ENCODE peak calls at places on chromosomes 7 and 10, in nine cellular contexts. Y, H, B, M, G, K, C, Z and I are unnamed samples.

GRCh38 chr7:41706228-41706930 is 3.5 kb upstream of the INHBA start:
- DNase-seq in Y (peak; percentile 46), H (no peak), B (no peak), M (no peak), G (no peak), K (no peak), C (no peak), Z (no peak), I (no peak)

GRCh38 chr10:116138897-116139296 is 134.1 kb downstream of the GFRA1 start:
- DNase-seq in Y (no peak), H (no peak), B (no peak), M (no peak), G (no peak), K (no peak), C (no peak), Z (no peak), I (no peak)

GRCh38 chr10:35949820-35950219 is 307.7 kb upstream of the FZD8 start:
- DNase-seq in Y (no peak), H (no peak), B (no peak), M (no peak), G (no peak), K (no peak), C (no peak), Z (no peak), I (no peak)

GRCh38 chr10:34492081-34492480 is 323.0 kb downstream of the PARD3 start:
- DNase-seq in Y (peak; percentile 94), H (no peak), B (no peak), M (no peak), G (no peak), K (no peak), C (no peak), Z (no peak), I (no peak)

GRCh38 chr10:63681965-63682704 is 160.9 kb downstream of the REEP3 start:
- DNase-seq in Y (peak; percentile 58), H (no peak), B (no peak), M (no peak), G (peak; percentile 99), K (no peak), C (no peak), Z (peak; percentile 72), I (no peak)

GRCh38 chr10:131211146-131211545 is 100.4 kb downstream of the TCERG1L start:
- DNase-seq in Y (no peak), H (no peak), B (no peak), M (no peak), G (no peak), K (peak; percentile 38), C (no peak), Z (no peak), I (no peak)

GRCh38 chr10:101829561-101830315 is 11.5 kb upstream of the OGA start:
- DNase-seq in Y (no peak), H (peak; percentile 53), B (no peak), M (no peak), G (peak; percentile 51), K (peak; percentile 76), C (peak; percentile 37), Z (peak; percentile 74), I (peak; percentile 45)

GRCh38 chr7:44665531-44666213 is 59.2 kb downstream of the OGDH start:
- DNase-seq in Y (no peak), H (no peak), B (no peak), M (no peak), G (peak; percentile 82), K (no peak), C (no peak), Z (no peak), I (no peak)

GRCh38 chr7:42373285-42373684 is 136.3 kb upstream of the GLI3 start:
- DNase-seq in Y (peak; percentile 34), H (no peak), B (no peak), M (no peak), G (no peak), K (no peak), C (no peak), Z (no peak), I (no peak)

GRCh38 chr10:11447571-11447970 is 163.9 kb downstream of the USP6NL start:
- DNase-seq in Y (no peak), H (no peak), B (no peak), M (no peak), G (no peak), K (no peak), C (no peak), Z (no peak), I (no peak)

GRCh38 chr7:50309130-50309478 is 4.6 kb downstream of the IKZF1 start:
- DNase-seq in Y (no peak), H (no peak), B (no peak), M (no peak), G (no peak), K (no peak), C (no peak), Z (no peak), I (no peak)

GRCh38 chr10:126872768-126873167 is 32.5 kb upstream of the DOCK1 start:
- DNase-seq in Y (no peak), H (no peak), B (no peak), M (no peak), G (no peak), K (no peak), C (no peak), Z (no peak), I (no peak)

DNA sequence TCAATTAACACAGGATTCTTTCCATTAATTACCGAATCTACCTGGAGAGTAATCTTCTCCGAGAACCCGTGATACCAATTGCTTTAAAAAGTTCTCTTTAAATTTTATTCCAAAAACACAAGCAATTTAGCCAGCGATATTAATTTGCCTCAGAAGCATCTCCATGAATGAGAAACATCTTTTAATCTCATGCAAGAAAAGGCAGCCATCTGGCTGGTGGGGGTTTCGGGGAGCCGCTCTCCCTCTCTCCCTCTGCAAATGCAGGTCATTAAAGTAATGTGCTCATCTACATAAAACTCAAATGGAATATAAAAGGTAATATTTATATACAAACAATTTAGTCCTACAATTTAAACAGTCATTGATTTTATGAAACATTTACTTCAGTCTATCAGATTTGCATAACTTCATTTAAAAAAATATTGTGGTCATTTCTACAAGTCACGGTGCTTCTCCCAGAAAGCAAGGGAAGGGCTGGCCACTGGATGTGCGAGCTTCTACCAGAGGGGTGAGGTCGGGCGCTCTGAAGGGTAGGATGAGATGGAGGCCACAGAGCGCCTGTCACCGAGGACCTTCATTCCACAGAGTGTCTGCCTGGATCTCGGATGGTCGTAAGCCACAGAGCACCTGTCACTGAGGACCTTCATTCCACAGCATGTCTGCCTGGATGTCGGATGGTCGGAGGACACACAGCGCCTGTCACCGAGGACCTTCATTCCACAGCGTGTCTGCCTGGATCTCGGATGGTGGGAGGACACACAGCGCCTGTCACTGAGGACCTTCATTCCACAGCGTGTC is 145.0 kb downstream of the WDR37 start:
- DNase-seq in Y (no peak), H (no peak), B (no peak), M (no peak), G (no peak), K (peak; percentile 20), C (no peak), Z (no peak), I (no peak)
- H3K27ac ChIP-seq in Y (no peak overlapping the region), H (no peak overlapping the region), B (no peak overlapping the region), M (no peak overlapping the region), G (no peak overlapping the region), K (no peak overlapping the region), C (no peak overlapping the region), Z (no peak overlapping the region), I (no peak overlapping the region)

DNA sequence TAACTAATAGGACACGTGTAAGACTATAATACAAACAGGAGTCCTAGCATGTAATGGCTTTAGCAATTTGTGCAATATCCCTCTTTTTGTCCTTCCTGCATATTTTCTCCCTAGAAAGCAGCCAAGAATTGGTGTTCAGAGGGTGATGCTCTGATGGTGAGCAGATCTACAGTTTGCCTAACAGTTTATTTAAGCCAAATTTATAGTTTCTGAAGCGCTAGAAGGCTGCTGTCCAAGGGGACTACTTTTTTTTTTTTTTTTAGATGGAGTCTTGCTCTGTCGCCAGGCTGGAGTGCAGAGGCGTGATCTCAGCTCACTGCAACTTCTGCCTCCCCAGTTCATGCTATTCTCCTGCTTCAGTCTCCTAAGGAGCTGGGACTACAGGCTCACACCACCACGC is 18.9 kb upstream of the FAS start:
- DNase-seq in Y (no peak), H (no peak), B (no peak), M (no peak), G (peak; percentile 61), K (no peak), C (no peak), Z (no peak), I (no peak)
- H3K4me3 ChIP-seq in Y (no peak overlapping the region), H (no peak overlapping the region), B (no peak overlapping the region), M (no peak overlapping the region), G (no peak overlapping the region), K (no peak overlapping the region), C (no peak overlapping the region), Z (no peak overlapping the region), I (no peak overlapping the region)

GRCh38 chr10:32923849-32924248 is 34.2 kb downstream of the ITGB1 start:
- DNase-seq in Y (no peak), H (no peak), B (no peak), M (no peak), G (no peak), K (no peak), C (no peak), Z (no peak), I (no peak)

GRCh38 chr10:32927750-32928149 is 30.3 kb downstream of the ITGB1 start:
- DNase-seq in Y (no peak), H (no peak), B (no peak), M (no peak), G (no peak), K (no peak), C (no peak), Z (no peak), I (no peak)

GRCh38 chr10:32922164-32922563 is 35.9 kb downstream of the ITGB1 start:
- DNase-seq in Y (no peak), H (no peak), B (no peak), M (no peak), G (no peak), K (no peak), C (no peak), Z (no peak), I (no peak)
- H3K27ac ChIP-seq in Y (no peak overlapping the region), H (no peak overlapping the region), B (no peak overlapping the region), M (no peak overlapping the region), G (no peak overlapping the region), K (no peak overlapping the region), C (no peak overlapping the region), Z (no peak overlapping the region), I (no peak overlapping the region)

GRCh38 chr7:157558061-157558460 is 221.3 kb downstream of the DNAJB6 start:
- DNase-seq in Y (no peak), H (no peak), B (no peak), M (no peak), G (no peak), K (peak; percentile 61), C (no peak), Z (no peak), I (no peak)
- H3K4me3 ChIP-seq in Y (no peak overlapping the region), H (no peak overlapping the region), B (no peak overlapping the region), M (no peak overlapping the region), G (no peak overlapping the region), K (no peak overlapping the region), C (no peak overlapping the region), Z (no peak overlapping the region), I (no peak overlapping the region)